ENCODE peak calls at places on chromosomes 11 and 22, in nine cellular contexts. E is ovary, S is body of pancreas, R is lower lobe of right lung, W is AG04450, Y is neural progenitor cell, N is cardiac muscle cell, M is psoas muscle, O is sigmoid colon. I is an unnamed sample.
A peak's percentile ranks its signal among the peaks of the same experiment; 100 is the strongest.

GRCh38 chr22:46579751-46580449 is 40.3 kb upstream of the GRAMD4 start:
- DNase-seq in R (no peak), M (peak; percentile 52), Y (no peak), O (peak; percentile 56), E (no peak), N (no peak), S (no peak), W (no peak), I (no peak)

GRCh38 chr11:17229481-17230152 is 21.8 kb upstream of the PIK3C2A start:
- DNase-seq in S (no peak), N (no peak), Y (no peak), M (no peak), W (no peak), E (no peak), O (no peak), R (no peak), I (no peak)

GRCh38 chr11:96228472-96228871 is 114.5 kb downstream of the MAML2 start:
- DNase-seq in M (peak; percentile 64), R (peak; percentile 49), Y (no peak), N (peak; percentile 96), S (peak; percentile 50), O (peak; percentile 87), W (peak; percentile 88), E (peak; percentile 83), I (peak; percentile 83)

GRCh38 chr11:131713529-131714134 is 343.2 kb downstream of the NTM start:
- DNase-seq in O (no peak), W (no peak), S (no peak), N (no peak), E (no peak), R (no peak), M (no peak), Y (no peak), I (no peak)

GRCh38 chr11:15742626-15743243 is 613.6 kb downstream of the SOX6 start:
- DNase-seq in N (peak; percentile 35), E (no peak), S (no peak), W (no peak), R (no peak), M (no peak), Y (no peak), O (no peak), I (no peak)

GRCh38 chr11:82523141-82523540 is 210.5 kb downstream of the FAM181B start:
- DNase-seq in Y (peak; percentile 66), O (peak; percentile 71), E (peak; percentile 56), S (peak; percentile 14), M (no peak), W (no peak), R (no peak), N (no peak), I (no peak)

GRCh38 chr11:62502030-62502730 is 44.4 kb downstream of the AHNAK start:
- DNase-seq in W (no peak), R (no peak), S (no peak), N (no peak), O (no peak), Y (no peak), M (no peak), E (no peak), I (no peak)

GRCh38 chr11:57425565-57426438 is 1.1 kb downstream of the SLC43A3 start:
- DNase-seq in O (peak; percentile 94), S (peak; percentile 46), M (peak; percentile 75), R (peak; percentile 82), N (peak; percentile 62), E (peak; percentile 74), W (no peak), Y (no peak), I (peak; percentile 88)

GRCh38 chr11:133619397-133619796 is 87.1 kb upstream of the OPCML start:
- DNase-seq in M (no peak), R (no peak), E (no peak), W (no peak), N (no peak), S (no peak), Y (peak; percentile 15), O (no peak), I (no peak)

GRCh38 chr11:121460941-121461514 is 8.3 kb upstream of the SORL1-AS1 start:
- DNase-seq in R (no peak), O (no peak), S (no peak), M (no peak), W (no peak), N (no peak), Y (no peak), E (no peak), I (no peak)

DNA sequence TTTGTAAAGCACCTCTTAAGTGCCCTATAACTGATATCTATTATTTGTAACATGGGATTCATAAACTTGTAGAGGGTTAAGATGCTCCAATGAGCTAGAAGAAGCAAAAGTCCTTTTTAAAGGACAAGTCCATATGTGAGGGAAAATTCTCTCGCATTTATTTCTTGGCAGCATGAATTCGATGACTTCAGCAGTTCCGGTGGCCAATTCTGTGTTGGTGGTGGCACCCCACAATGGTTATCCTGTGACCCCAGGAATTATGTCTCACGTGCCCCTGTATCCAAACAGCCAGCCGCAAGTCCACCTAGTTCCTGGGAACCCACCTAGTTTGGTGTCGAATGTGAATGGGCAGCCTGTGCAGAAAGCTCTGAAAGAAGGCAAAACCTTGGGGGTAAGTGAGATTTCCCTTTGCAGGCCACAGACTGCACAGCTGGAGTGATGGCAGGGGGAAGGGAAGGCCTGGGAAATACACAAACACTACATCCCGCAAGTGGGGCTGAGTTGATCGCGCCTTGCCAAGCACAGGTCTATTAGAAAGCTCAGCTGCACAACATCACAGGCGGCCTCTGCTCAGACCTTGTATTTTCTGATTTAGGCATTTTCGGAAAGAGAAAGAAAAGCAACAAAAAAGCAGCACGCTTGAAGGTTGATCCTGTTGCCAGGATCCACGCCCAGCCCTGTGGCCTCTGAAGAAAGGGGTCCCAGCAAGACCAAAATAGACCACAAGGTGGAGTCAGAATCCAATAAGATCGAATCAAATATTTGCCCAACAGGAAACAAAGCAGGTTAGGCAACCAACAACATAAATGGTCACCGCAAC is 1.5 kb downstream of the MS4A8 start:
- DNase-seq in Y (peak; percentile 72), N (peak; percentile 7), S (peak; percentile 69), O (no peak), M (no peak), E (peak; percentile 49), W (no peak), R (no peak), I (no peak)
- TF ChIP-seq CTCF in Y (peak; percentile 64), N (peak; percentile 28), S (peak; percentile 76), O (no peak), M (no peak), E (peak; percentile 51), W (peak; percentile 17), R (peak; percentile 50), I (no peak)

DNA sequence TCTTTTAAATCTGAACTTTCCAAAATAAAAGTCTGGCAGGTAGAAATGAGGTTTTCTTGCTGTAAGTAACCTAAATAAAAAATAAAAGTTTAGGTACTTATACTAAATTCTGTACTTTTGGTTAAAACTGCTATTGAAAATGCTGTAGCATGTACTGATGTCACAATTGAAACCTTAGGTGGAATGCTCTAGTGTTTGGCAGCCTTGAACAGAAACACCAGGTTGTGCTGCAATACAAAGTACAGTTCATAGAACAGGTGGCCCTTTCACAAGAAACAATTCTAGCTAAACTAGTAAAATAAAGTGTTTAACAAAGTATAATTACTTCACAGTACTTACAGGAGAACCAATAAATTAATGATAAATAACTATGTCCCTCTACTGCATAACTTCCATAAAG is 25.1 kb downstream of the NPAT start:
- DNase-seq in N (no peak), O (no peak), R (no peak), S (no peak), W (no peak), M (no peak), Y (no peak), E (no peak), I (no peak)
- H3K27ac ChIP-seq in N (no peak overlapping the region), O (no peak overlapping the region), R (no peak overlapping the region), S (no peak overlapping the region), W (no peak overlapping the region), M (no peak overlapping the region), Y (no peak overlapping the region), E (no peak overlapping the region), I (no peak overlapping the region)

DNA sequence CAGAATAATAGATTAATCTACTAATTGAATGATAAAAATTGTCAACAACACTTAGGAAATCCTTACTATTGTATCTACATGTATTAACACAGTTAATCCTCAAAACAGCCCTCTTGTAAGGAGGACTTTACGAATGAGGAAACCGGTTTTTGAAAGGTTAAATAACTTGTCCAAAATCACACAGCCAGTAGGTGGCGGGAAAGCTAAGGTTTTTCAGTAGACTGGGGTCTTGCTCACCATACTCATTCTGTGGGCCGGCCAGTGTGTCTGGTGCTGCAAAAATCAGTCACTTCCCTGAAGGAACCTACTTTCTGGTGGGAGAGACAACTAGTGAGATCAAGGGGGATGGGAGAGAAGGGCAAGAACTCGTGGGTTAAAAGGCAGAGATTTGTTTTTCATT is 3.8 kb downstream of the DCPS start:
- DNase-seq in R (no peak), M (no peak), E (peak; percentile 37), N (peak; percentile 76), Y (peak; percentile 62), W (no peak), O (no peak), S (peak; percentile 54), I (no peak)
- TF ChIP-seq CTCF in R (peak; percentile 15), M (no peak), E (peak; percentile 42), N (peak; percentile 64), Y (peak; percentile 56), W (peak; percentile 61), O (no peak), S (peak; percentile 46), I (no peak)

GRCh38 chr22:40758390-40758789 is 60.8 kb downstream of the SLC25A17 start:
- DNase-seq in E (no peak), Y (no peak), O (no peak), N (no peak), S (no peak), W (no peak), M (no peak), R (no peak), I (no peak)
- H3K27ac ChIP-seq in E (no peak overlapping the region), Y (no peak overlapping the region), O (no peak overlapping the region), N (no peak overlapping the region), S (no peak overlapping the region), W (no peak overlapping the region), M (no peak overlapping the region), R (no peak overlapping the region), I (no peak overlapping the region)

DNA sequence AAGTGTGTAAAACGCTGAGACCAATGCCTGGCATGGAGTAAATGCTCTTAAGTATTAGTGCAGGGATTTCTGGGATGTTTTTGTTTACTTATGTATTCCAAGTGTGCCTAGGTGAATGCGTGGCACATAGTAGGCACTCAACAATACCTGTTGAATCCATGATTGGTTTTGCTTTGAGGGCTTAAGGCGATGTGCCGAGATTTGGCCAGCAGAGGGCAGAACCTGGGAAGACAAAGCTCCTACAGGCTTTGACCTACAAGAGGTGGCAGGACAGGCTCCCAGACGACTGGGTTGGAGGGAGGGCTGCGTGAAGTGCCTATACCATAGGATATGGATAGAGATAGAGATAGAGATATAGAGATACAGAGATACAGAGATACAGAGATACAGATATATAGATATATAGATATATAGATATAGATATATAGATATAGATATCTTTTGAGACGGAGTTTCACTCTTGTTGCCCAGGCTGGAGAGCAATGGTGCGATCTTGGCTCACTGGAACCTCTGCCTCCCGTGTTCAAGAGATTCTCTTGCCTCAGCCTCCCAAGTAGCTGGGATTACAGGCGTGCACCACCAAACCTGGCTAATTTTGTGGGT is 13.9 kb downstream of the KCNE3 start:
- DNase-seq in M (peak; percentile 77), E (peak; percentile 78), R (peak; percentile 75), S (peak; percentile 76), Y (peak; percentile 81), O (peak; percentile 78), N (peak; percentile 80), W (peak; percentile 18), I (no peak)
- TF ChIP-seq CTCF in M (peak; percentile 73), E (peak; percentile 68), R (peak; percentile 74), S (peak; percentile 82), Y (peak; percentile 83), O (peak; percentile 67), N (peak; percentile 88), W (peak; percentile 87), I (peak; percentile 30)